ENCODE peak calls at places on chromosomes 12 and 14, in ten cellular contexts. S is activated CD8-positive, alpha-beta T cell treated with anti-CD3 and anti-CD28 coated beads for 36 hours; U is tibial nerve; H is HFFc6; G is mesothelial cell of epicardium; M is K562; E is CD4-positive, alpha-beta T cell; B is BE2C; V is OCI-LY7; W is lung. L is an unnamed sample.

GRCh38 chr14:69865701-69866365 is 13.4 kb upstream of the SMOC1 start:
- DNase-seq in S (no peak), U (no peak), H (no peak), G (no peak), M (no peak), E (no peak), B (no peak), V (no peak), W (no peak), L (no peak)

GRCh38 chr12:116443706-116444589 is 115.2 kb upstream of the MAP1LC3B2 start:
- DNase-seq in S (peak; percentile 43), U (no peak), H (no peak), G (no peak), M (peak; percentile 24), E (no peak), B (no peak), V (no peak), W (no peak), L (no peak)

GRCh38 chr12:120230326-120230973 is 29.5 kb upstream of the RPLP0 start:
- DNase-seq in S (no peak), U (peak; percentile 61), H (peak; percentile 93), G (no peak), M (peak; percentile 84), E (no peak), B (peak; percentile 79), V (no peak), W (peak; percentile 56), L (peak; percentile 87)

GRCh38 chr12:101076940-101077351 is 133.1 kb downstream of the SLC5A8 start:
- DNase-seq in S (no peak), U (no peak), H (no peak), G (no peak), M (no peak), E (no peak), B (no peak), V (no peak), W (no peak), L (no peak)

GRCh38 chr12:82517027-82517426 is 158.7 kb downstream of the METTL25 start:
- DNase-seq in S (no peak), U (no peak), H (no peak), G (no peak), M (no peak), E (no peak), B (peak; percentile 31), V (peak; percentile 24), W (no peak), L (no peak)

GRCh38 chr14:91059576-91060471 is 617 bp downstream of the RPS6KA5 start:
- DNase-seq in S (peak; percentile 70), U (no peak), H (peak; percentile 9), G (peak; percentile 39), M (peak; percentile 60), E (peak; percentile 37), B (peak; percentile 75), V (peak; percentile 76), W (peak; percentile 42), L (peak; percentile 28)

GRCh38 chr14:68137704-68138619 is 318.4 kb downstream of the RAD51B start:
- DNase-seq in S (peak; percentile 22), U (peak; percentile 26), H (peak; percentile 98), G (peak; percentile 38), M (no peak), E (no peak), B (peak; percentile 10), V (no peak), W (peak; percentile 38), L (peak; percentile 89)

GRCh38 chr12:75816892-75817291 is 214.7 kb downstream of the PHLDA1 start:
- DNase-seq in S (no peak), U (no peak), H (peak; percentile 87), G (no peak), M (no peak), E (no peak), B (peak; percentile 26), V (peak; percentile 43), W (no peak), L (peak; percentile 62)

GRCh38 chr12:163406-163986 is 50.5 kb downstream of the SLC6A12 start:
- DNase-seq in S (no peak), U (no peak), H (no peak), G (no peak), M (no peak), E (no peak), B (no peak), V (no peak), W (no peak), L (no peak)

GRCh38 chr12:54158581-54158980 is 30.2 kb downstream of the SMUG1 start:
- DNase-seq in S (no peak), U (no peak), H (no peak), G (no peak), M (no peak), E (no peak), B (no peak), V (no peak), W (no peak), L (no peak)

GRCh38 chr12:50960130-50960529 is 7.8 kb downstream of the HIGD1C start:
- DNase-seq in S (no peak), U (no peak), H (no peak), G (no peak), M (no peak), E (no peak), B (no peak), V (peak; percentile 11), W (no peak), L (no peak)

GRCh38 chr12:12282761-12283160 is 15.9 kb upstream of the LRP6 start:
- DNase-seq in S (no peak), U (no peak), H (peak; percentile 66), G (no peak), M (no peak), E (no peak), B (no peak), V (no peak), W (no peak), L (peak; percentile 23)

GRCh38 chr14:91996951-91997371 is 42.9 kb downstream of the TRIP11 start:
- DNase-seq in S (no peak), U (peak; percentile 20), H (peak; percentile 87), G (no peak), M (peak; percentile 8), E (no peak), B (no peak), V (peak; percentile 66), W (no peak), L (peak; percentile 52)

GRCh38 chr12:1179128-1179527 is 188.1 kb downstream of the ERC1 start:
- DNase-seq in S (no peak), U (no peak), H (no peak), G (no peak), M (no peak), E (no peak), B (no peak), V (no peak), W (no peak), L (no peak)

GRCh38 chr14:89720741-89721315 is 233.7 kb downstream of the EFCAB11 start:
- DNase-seq in S (peak; percentile 86), U (peak; percentile 14), H (no peak), G (no peak), M (no peak), E (peak; percentile 62), B (no peak), V (peak; percentile 83), W (peak; percentile 38), L (no peak)
- TF ChIP-seq CTCF in S (no peak), U (no peak), H (no peak), G (no peak), M (no peak), E (no peak), B (no peak), V (peak; percentile 50), W (no peak), L (no peak)

GRCh38 chr12:45314770-45315169 is 98.9 kb downstream of the ANO6 start:
- DNase-seq in S (no peak), U (no peak), H (no peak), G (no peak), M (no peak), E (no peak), B (no peak), V (no peak), W (no peak), L (no peak)

GRCh38 chr12:45305904-45306303 is 90.0 kb downstream of the ANO6 start:
- DNase-seq in S (no peak), U (no peak), H (no peak), G (no peak), M (no peak), E (no peak), B (no peak), V (no peak), W (no peak), L (no peak)

GRCh38 chr12:45312012-45312411 is 96.1 kb downstream of the ANO6 start:
- DNase-seq in S (no peak), U (no peak), H (no peak), G (no peak), M (no peak), E (no peak), B (peak; percentile 57), V (no peak), W (no peak), L (no peak)

GRCh38 chr12:45310627-45310968 is 94.7 kb downstream of the ANO6 start:
- DNase-seq in S (no peak), U (no peak), H (no peak), G (no peak), M (no peak), E (no peak), B (no peak), V (no peak), W (no peak), L (no peak)

DNA sequence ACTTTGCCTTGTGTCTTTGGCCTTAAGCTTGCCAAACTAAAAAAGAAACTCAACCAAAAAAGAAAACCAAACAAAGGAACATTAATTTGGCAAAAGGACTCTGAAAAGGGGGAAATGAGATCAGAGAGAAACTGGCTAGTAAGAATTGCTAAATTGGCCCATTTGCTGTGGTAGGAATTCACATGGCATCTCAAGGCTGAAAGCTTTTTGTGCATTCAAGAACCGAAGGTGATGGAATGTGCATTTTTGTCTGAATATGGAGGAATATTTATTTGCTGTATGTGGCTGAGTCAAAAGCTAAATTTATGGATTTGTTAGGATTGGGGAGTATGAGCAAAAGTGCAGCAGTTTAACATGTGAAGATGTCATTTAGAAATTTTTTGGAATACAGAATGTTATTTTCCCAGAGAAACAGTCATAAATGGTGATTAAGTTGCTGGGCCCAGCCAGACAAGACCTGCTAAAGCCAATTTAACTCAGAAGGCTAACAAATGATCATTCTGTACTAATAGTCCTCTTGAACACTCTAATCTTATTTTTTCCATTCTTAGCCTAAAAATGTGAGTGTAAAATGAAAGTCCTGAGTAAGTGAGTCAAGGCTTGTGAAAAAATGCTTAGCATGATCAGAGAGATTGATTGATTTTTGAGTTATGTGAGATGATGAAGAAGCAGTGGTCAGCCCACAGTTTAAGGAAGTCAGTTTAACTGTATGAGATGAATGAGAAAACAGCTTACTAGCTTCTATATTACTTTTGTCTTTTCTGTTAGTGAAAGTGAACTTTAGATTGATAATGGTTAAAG is 94.1 kb downstream of the ANO6 start:
- DNase-seq in S (no peak), U (no peak), H (peak; percentile 63), G (no peak), M (no peak), E (no peak), B (no peak), V (no peak), W (no peak), L (no peak)
- TF ChIP-seq CTCF in S (no peak), U (no peak), H (peak; percentile 30), G (no peak), M (no peak), E (no peak), B (no peak), V (no peak), W (no peak), L (no peak)

GRCh38 chr12:80040075-80040738 is 59.1 kb upstream of the OTOGL start:
- DNase-seq in S (peak; percentile 4), U (no peak), H (peak; percentile 55), G (no peak), M (no peak), E (no peak), B (no peak), V (no peak), W (no peak), L (no peak)
- TF ChIP-seq CTCF in S (no peak), U (no peak), H (no peak), G (no peak), M (no peak), E (no peak), B (no peak), V (no peak), W (no peak), L (no peak)

GRCh38 chr12:4849024-4849594 is 60.6 kb upstream of the KCNA1 start:
- DNase-seq in S (peak; percentile 35), U (no peak), H (peak; percentile 25), G (no peak), M (peak; percentile 42), E (no peak), B (no peak), V (peak; percentile 53), W (no peak), L (peak; percentile 42)
- TF ChIP-seq CTCF in S (peak; percentile 77), U (peak; percentile 91), H (peak; percentile 88), G (peak; percentile 88), M (peak; percentile 34), E (peak; percentile 66), B (peak; percentile 73), V (peak; percentile 79), W (no peak), L (peak; percentile 46)

L was measured in RWPE1.